ENCODE peak calls at places on chromosomes 2 and 18, in seven cellular contexts. One of them, this sample, is unnamed.

GRCh38 chr18:2147424-2147823 is 423.9 kb downstream of the METTL4 start:
- DNase-seq in lower lobe of right lung: no peak
- DNase-seq in uterus: no peak
- DNase-seq in effector memory CD4-positive, alpha-beta T cell: no peak
- DNase-seq in OCI-LY7: no peak
- DNase-seq in fibroblast of the aortic adventitia: peak; percentile 80
- DNase-seq in GM12865: no peak
- DNase-seq in this sample: no peak

GRCh38 chr2:74364533-74365505 is 15.3 kb downstream of the DCTN1 start:
- DNase-seq in uterus: no peak
- DNase-seq in fibroblast of the aortic adventitia: no peak
- DNase-seq in OCI-LY7: no peak
- DNase-seq in GM12865: no peak
- DNase-seq in effector memory CD4-positive, alpha-beta T cell: no peak
- DNase-seq in lower lobe of right lung: no peak
- DNase-seq in this sample: no peak

GRCh38 chr2:3112131-3112530 is 265.5 kb downstream of the EIPR1 start:
- DNase-seq in lower lobe of right lung: no peak
- DNase-seq in fibroblast of the aortic adventitia: no peak
- DNase-seq in OCI-LY7: no peak
- DNase-seq in effector memory CD4-positive, alpha-beta T cell: no peak
- DNase-seq in uterus: no peak
- DNase-seq in GM12865: no peak
- DNase-seq in this sample: no peak

GRCh38 chr18:58230438-58231179 is 186.6 kb downstream of the NEDD4L start:
- DNase-seq in lower lobe of right lung: no peak
- DNase-seq in effector memory CD4-positive, alpha-beta T cell: no peak
- DNase-seq in uterus: no peak
- DNase-seq in GM12865: peak; percentile 51
- DNase-seq in OCI-LY7: no peak
- DNase-seq in fibroblast of the aortic adventitia: no peak
- DNase-seq in this sample: no peak

GRCh38 chr2:106167067-106167466 is 27.0 kb downstream of the UXS1 start:
- DNase-seq in fibroblast of the aortic adventitia: no peak
- DNase-seq in lower lobe of right lung: no peak
- DNase-seq in OCI-LY7: no peak
- DNase-seq in GM12865: no peak
- DNase-seq in uterus: no peak
- DNase-seq in effector memory CD4-positive, alpha-beta T cell: no peak
- DNase-seq in this sample: no peak

GRCh38 chr2:178005756-178006155 is 66.8 kb downstream of the PDE11A start:
- DNase-seq in uterus: no peak
- DNase-seq in OCI-LY7: no peak
- DNase-seq in lower lobe of right lung: no peak
- DNase-seq in GM12865: no peak
- DNase-seq in effector memory CD4-positive, alpha-beta T cell: no peak
- DNase-seq in fibroblast of the aortic adventitia: no peak
- DNase-seq in this sample: no peak

GRCh38 chr18:267688-268552 is at the start of gene THOC1:
- DNase-seq in effector memory CD4-positive, alpha-beta T cell: peak; percentile 88
- DNase-seq in OCI-LY7: peak; percentile 94
- DNase-seq in fibroblast of the aortic adventitia: peak; percentile 89
- DNase-seq in GM12865: peak; percentile 95
- DNase-seq in uterus: peak; percentile 88
- DNase-seq in lower lobe of right lung: peak; percentile 97
- DNase-seq in this sample: peak; percentile 93

GRCh38 chr2:54773838-54774237 is 50.4 kb downstream of the EML6 start:
- DNase-seq in uterus: no peak
- DNase-seq in lower lobe of right lung: no peak
- DNase-seq in fibroblast of the aortic adventitia: no peak
- DNase-seq in OCI-LY7: no peak
- DNase-seq in GM12865: no peak
- DNase-seq in effector memory CD4-positive, alpha-beta T cell: no peak
- DNase-seq in this sample: no peak

GRCh38 chr2:182372661-182373060 is 54.2 kb downstream of the PDE1A start:
- DNase-seq in GM12865: no peak
- DNase-seq in effector memory CD4-positive, alpha-beta T cell: no peak
- DNase-seq in uterus: peak; percentile 41
- DNase-seq in lower lobe of right lung: no peak
- DNase-seq in OCI-LY7: no peak
- DNase-seq in fibroblast of the aortic adventitia: peak; percentile 84
- DNase-seq in this sample: no peak

GRCh38 chr2:127567351-127567854 is 31.9 kb downstream of the MYO7B start:
- DNase-seq in effector memory CD4-positive, alpha-beta T cell: no peak
- DNase-seq in lower lobe of right lung: no peak
- DNase-seq in uterus: no peak
- DNase-seq in fibroblast of the aortic adventitia: no peak
- DNase-seq in OCI-LY7: no peak
- DNase-seq in GM12865: no peak
- DNase-seq in this sample: no peak

GRCh38 chr2:212995920-212996319 is 155.5 kb downstream of the IKZF2 start:
- DNase-seq in GM12865: no peak
- DNase-seq in fibroblast of the aortic adventitia: peak; percentile 44
- DNase-seq in effector memory CD4-positive, alpha-beta T cell: no peak
- DNase-seq in OCI-LY7: no peak
- DNase-seq in lower lobe of right lung: no peak
- DNase-seq in uterus: no peak
- DNase-seq in this sample: no peak

GRCh38 chr2:215522237-215522636 is 86.4 kb upstream of the FN1 start:
- DNase-seq in uterus: no peak
- DNase-seq in effector memory CD4-positive, alpha-beta T cell: no peak
- DNase-seq in OCI-LY7: no peak
- DNase-seq in GM12865: no peak
- DNase-seq in fibroblast of the aortic adventitia: no peak
- DNase-seq in lower lobe of right lung: no peak
- DNase-seq in this sample: no peak

GRCh38 chr2:206887705-206888104 is 51.6 kb upstream of the CPO start:
- DNase-seq in lower lobe of right lung: no peak
- DNase-seq in fibroblast of the aortic adventitia: no peak
- DNase-seq in OCI-LY7: no peak
- DNase-seq in effector memory CD4-positive, alpha-beta T cell: no peak
- DNase-seq in GM12865: no peak
- DNase-seq in uterus: no peak
- DNase-seq in this sample: no peak

GRCh38 chr2:229921101-229921891 is 513 bp downstream of the TRIP12 start:
- DNase-seq in lower lobe of right lung: peak; percentile 84
- DNase-seq in GM12865: peak; percentile 78
- DNase-seq in fibroblast of the aortic adventitia: peak; percentile 50
- DNase-seq in OCI-LY7: peak; percentile 31
- DNase-seq in uterus: peak; percentile 68
- DNase-seq in effector memory CD4-positive, alpha-beta T cell: peak; percentile 55
- DNase-seq in this sample: peak; percentile 75

GRCh38 chr18:79117380-79117779 is 48.2 kb downstream of the ATP9B start:
- DNase-seq in fibroblast of the aortic adventitia: peak; percentile 27
- DNase-seq in GM12865: no peak
- DNase-seq in OCI-LY7: no peak
- DNase-seq in lower lobe of right lung: peak; percentile 54
- DNase-seq in uterus: no peak
- DNase-seq in effector memory CD4-positive, alpha-beta T cell: no peak
- DNase-seq in this sample: no peak

GRCh38 chr2:229041691-229042090 is 229.4 kb downstream of the PID1 start:
- DNase-seq in GM12865: no peak
- DNase-seq in effector memory CD4-positive, alpha-beta T cell: no peak
- DNase-seq in lower lobe of right lung: no peak
- DNase-seq in uterus: no peak
- DNase-seq in OCI-LY7: no peak
- DNase-seq in fibroblast of the aortic adventitia: no peak
- DNase-seq in this sample: no peak

GRCh38 chr2:62768615-62769014 is 63.1 kb downstream of the EHBP1 start:
- DNase-seq in uterus: no peak
- DNase-seq in OCI-LY7: no peak
- DNase-seq in GM12865: no peak
- DNase-seq in lower lobe of right lung: no peak
- DNase-seq in effector memory CD4-positive, alpha-beta T cell: no peak
- DNase-seq in fibroblast of the aortic adventitia: peak; percentile 79
- DNase-seq in this sample: no peak

GRCh38 chr2:15554525-15555218 is 6.5 kb downstream of the NBAS start:
- DNase-seq in GM12865: no peak
- DNase-seq in effector memory CD4-positive, alpha-beta T cell: no peak
- DNase-seq in lower lobe of right lung: no peak
- DNase-seq in uterus: no peak
- DNase-seq in fibroblast of the aortic adventitia: peak; percentile 49
- DNase-seq in OCI-LY7: no peak
- DNase-seq in this sample: no peak

GRCh38 chr2:197904446-197904845 is 100.1 kb downstream of the PLCL1 start:
- DNase-seq in uterus: no peak
- DNase-seq in fibroblast of the aortic adventitia: no peak
- DNase-seq in effector memory CD4-positive, alpha-beta T cell: no peak
- DNase-seq in GM12865: peak; percentile 21
- DNase-seq in lower lobe of right lung: no peak
- DNase-seq in OCI-LY7: no peak
- DNase-seq in this sample: no peak

GRCh38 chr18:8450898-8451665 is 158.2 kb upstream of the RAB12 start:
- DNase-seq in lower lobe of right lung: no peak
- DNase-seq in uterus: no peak
- DNase-seq in effector memory CD4-positive, alpha-beta T cell: no peak
- DNase-seq in fibroblast of the aortic adventitia: no peak
- DNase-seq in OCI-LY7: no peak
- DNase-seq in GM12865: no peak
- DNase-seq in this sample: no peak

GRCh38 chr2:95056461-95057459 is 31.3 kb downstream of the MAL start:
- DNase-seq in effector memory CD4-positive, alpha-beta T cell: no peak
- DNase-seq in GM12865: no peak
- DNase-seq in fibroblast of the aortic adventitia: no peak
- DNase-seq in uterus: no peak
- DNase-seq in lower lobe of right lung: no peak
- DNase-seq in OCI-LY7: no peak
- DNase-seq in this sample: no peak

GRCh38 chr2:111134082-111134481 is 13.4 kb downstream of the BCL2L11 start:
- DNase-seq in OCI-LY7: no peak
- DNase-seq in uterus: no peak
- DNase-seq in effector memory CD4-positive, alpha-beta T cell: no peak
- DNase-seq in lower lobe of right lung: no peak
- DNase-seq in GM12865: no peak
- DNase-seq in fibroblast of the aortic adventitia: no peak
- DNase-seq in this sample: peak; percentile 30

GRCh38 chr2:149329470-149330126 is 789 bp upstream of the LYPD6 start:
- DNase-seq in lower lobe of right lung: peak; percentile 54
- DNase-seq in uterus: peak; percentile 20
- DNase-seq in fibroblast of the aortic adventitia: peak; percentile 4
- DNase-seq in effector memory CD4-positive, alpha-beta T cell: no peak
- DNase-seq in GM12865: peak; percentile 41
- DNase-seq in OCI-LY7: no peak
- DNase-seq in this sample: no peak

GRCh38 chr2:142952793-142953192 is 75.3 kb downstream of the KYNU start:
- DNase-seq in OCI-LY7: no peak
- DNase-seq in lower lobe of right lung: no peak
- DNase-seq in effector memory CD4-positive, alpha-beta T cell: no peak
- DNase-seq in fibroblast of the aortic adventitia: no peak
- DNase-seq in GM12865: no peak
- DNase-seq in uterus: no peak
- DNase-seq in this sample: no peak

GRCh38 chr2:69581774-69582581 is 61.6 kb downstream of the AAK1 start:
- DNase-seq in GM12865: peak; percentile 60
- DNase-seq in lower lobe of right lung: peak; percentile 53
- DNase-seq in OCI-LY7: no peak
- DNase-seq in uterus: no peak
- DNase-seq in fibroblast of the aortic adventitia: peak; percentile 50
- DNase-seq in effector memory CD4-positive, alpha-beta T cell: no peak
- DNase-seq in this sample: no peak

GRCh38 chr2:69583434-69583833 is 60.1 kb downstream of the AAK1 start:
- DNase-seq in OCI-LY7: no peak
- DNase-seq in uterus: no peak
- DNase-seq in lower lobe of right lung: no peak
- DNase-seq in fibroblast of the aortic adventitia: no peak
- DNase-seq in GM12865: no peak
- DNase-seq in effector memory CD4-positive, alpha-beta T cell: no peak
- DNase-seq in this sample: no peak

GRCh38 chr2:69579561-69579960 is 64.0 kb downstream of the AAK1 start:
- DNase-seq in fibroblast of the aortic adventitia: no peak
- DNase-seq in OCI-LY7: no peak
- DNase-seq in effector memory CD4-positive, alpha-beta T cell: no peak
- DNase-seq in uterus: no peak
- DNase-seq in GM12865: no peak
- DNase-seq in lower lobe of right lung: no peak
- DNase-seq in this sample: no peak

GRCh38 chr2:69584127-69584889 is 59.2 kb downstream of the AAK1 start:
- DNase-seq in GM12865: no peak
- DNase-seq in effector memory CD4-positive, alpha-beta T cell: no peak
- DNase-seq in lower lobe of right lung: no peak
- DNase-seq in uterus: no peak
- DNase-seq in OCI-LY7: no peak
- DNase-seq in fibroblast of the aortic adventitia: no peak
- DNase-seq in this sample: no peak

GRCh38 chr2:69582582-69583176 is 60.9 kb downstream of the AAK1 start:
- DNase-seq in GM12865: peak; percentile 41
- DNase-seq in fibroblast of the aortic adventitia: peak; percentile 63
- DNase-seq in OCI-LY7: no peak
- DNase-seq in effector memory CD4-positive, alpha-beta T cell: no peak
- DNase-seq in lower lobe of right lung: no peak
- DNase-seq in uterus: no peak
- DNase-seq in this sample: peak; percentile 66
- H3K4me3 ChIP-seq in GM12865: peak overlapping the region; percentile 8
- H3K4me3 ChIP-seq in fibroblast of the aortic adventitia: no peak overlapping the region
- H3K4me3 ChIP-seq in OCI-LY7: no peak overlapping the region
- H3K4me3 ChIP-seq in effector memory CD4-positive, alpha-beta T cell: no peak overlapping the region
- H3K4me3 ChIP-seq in lower lobe of right lung: no peak overlapping the region
- H3K4me3 ChIP-seq in uterus: no peak overlapping the region
- H3K4me3 ChIP-seq in this sample: no peak overlapping the region

GRCh38 chr2:88554189-88554588 is 73.1 kb downstream of the EIF2AK3 start:
- DNase-seq in lower lobe of right lung: no peak
- DNase-seq in GM12865: no peak
- DNase-seq in OCI-LY7: no peak
- DNase-seq in uterus: no peak
- DNase-seq in effector memory CD4-positive, alpha-beta T cell: no peak
- DNase-seq in fibroblast of the aortic adventitia: no peak
- DNase-seq in this sample: no peak

GRCh38 chr2:88545118-88545517 is 82.1 kb downstream of the EIF2AK3 start:
- DNase-seq in effector memory CD4-positive, alpha-beta T cell: no peak
- DNase-seq in GM12865: peak; percentile 44
- DNase-seq in lower lobe of right lung: no peak
- DNase-seq in uterus: no peak
- DNase-seq in fibroblast of the aortic adventitia: peak; percentile 35
- DNase-seq in OCI-LY7: peak; percentile 41
- DNase-seq in this sample: peak; percentile 81

GRCh38 chr2:88549616-88550292 is 77.5 kb downstream of the EIF2AK3 start:
- DNase-seq in GM12865: no peak
- DNase-seq in effector memory CD4-positive, alpha-beta T cell: no peak
- DNase-seq in lower lobe of right lung: no peak
- DNase-seq in uterus: no peak
- DNase-seq in OCI-LY7: no peak
- DNase-seq in fibroblast of the aortic adventitia: no peak
- DNase-seq in this sample: no peak
- H3K4me3 ChIP-seq in GM12865: no peak overlapping the region
- H3K4me3 ChIP-seq in effector memory CD4-positive, alpha-beta T cell: no peak overlapping the region
- H3K4me3 ChIP-seq in lower lobe of right lung: no peak overlapping the region
- H3K4me3 ChIP-seq in uterus: no peak overlapping the region
- H3K4me3 ChIP-seq in OCI-LY7: no peak overlapping the region
- H3K4me3 ChIP-seq in fibroblast of the aortic adventitia: peak overlapping the region; percentile 45
- H3K4me3 ChIP-seq in this sample: no peak overlapping the region

GRCh38 chr18:3610818-3611217 is 160.8 kb downstream of the TGIF1 start:
- DNase-seq in lower lobe of right lung: no peak
- DNase-seq in fibroblast of the aortic adventitia: no peak
- DNase-seq in effector memory CD4-positive, alpha-beta T cell: no peak
- DNase-seq in OCI-LY7: no peak
- DNase-seq in GM12865: no peak
- DNase-seq in uterus: no peak
- DNase-seq in this sample: no peak
- H3K4me3 ChIP-seq in lower lobe of right lung: no peak overlapping the region
- H3K4me3 ChIP-seq in fibroblast of the aortic adventitia: no peak overlapping the region
- H3K4me3 ChIP-seq in effector memory CD4-positive, alpha-beta T cell: no peak overlapping the region
- H3K4me3 ChIP-seq in OCI-LY7: no peak overlapping the region
- H3K4me3 ChIP-seq in GM12865: no peak overlapping the region
- H3K4me3 ChIP-seq in uterus: no peak overlapping the region
- H3K4me3 ChIP-seq in this sample: no peak overlapping the region

GRCh38 chr2:24402242-24403092 is 42.1 kb upstream of the ITSN2 start:
- DNase-seq in OCI-LY7: no peak
- DNase-seq in GM12865: no peak
- DNase-seq in effector memory CD4-positive, alpha-beta T cell: no peak
- DNase-seq in uterus: no peak
- DNase-seq in lower lobe of right lung: no peak
- DNase-seq in fibroblast of the aortic adventitia: no peak
- DNase-seq in this sample: no peak
- H3K4me3 ChIP-seq in OCI-LY7: no peak overlapping the region
- H3K4me3 ChIP-seq in GM12865: no peak overlapping the region
- H3K4me3 ChIP-seq in effector memory CD4-positive, alpha-beta T cell: no peak overlapping the region
- H3K4me3 ChIP-seq in uterus: peak overlapping the region; percentile 35
- H3K4me3 ChIP-seq in lower lobe of right lung: peak overlapping the region; percentile 30
- H3K4me3 ChIP-seq in fibroblast of the aortic adventitia: peak overlapping the region; percentile 55
- H3K4me3 ChIP-seq in this sample: no peak overlapping the region